ENCODE peak calls at places on chromosomes 16 and 17, in ten cellular contexts. One of them, this sample, is unnamed.

GRCh38 chr16:57366544-57367040 is 5.7 kb upstream of the CX3CL1 start:
- DNase-seq in GM12865: peak; percentile 45
- DNase-seq in Right ventricle myocardium superior: no peak
- DNase-seq in COR-L47: no peak
- DNase-seq in NCI-H460: no peak
- DNase-seq in endothelial cell of umbilical vein: peak; percentile 29
- DNase-seq in activated CD4-positive, CD25-positive, alpha-beta regulatory T cell treated with anti-CD3 and anti-CD28 coated beads, Interleukin-2, amount 50 U/mL, for 16 hours: no peak
- DNase-seq in HTR-8/SVneo: no peak
- DNase-seq in iris pigment epithelial cell: no peak
- DNase-seq in GM23338: no peak
- DNase-seq in this sample: no peak

GRCh38 chr16:88806491-88807111 is 3.0 kb downstream of the CDT1 start:
- DNase-seq in activated CD4-positive, CD25-positive, alpha-beta regulatory T cell treated with anti-CD3 and anti-CD28 coated beads, Interleukin-2, amount 50 U/mL, for 16 hours: no peak
- DNase-seq in HTR-8/SVneo: no peak
- DNase-seq in GM12865: no peak
- DNase-seq in GM23338: no peak
- DNase-seq in endothelial cell of umbilical vein: no peak
- DNase-seq in NCI-H460: no peak
- DNase-seq in Right ventricle myocardium superior: no peak
- DNase-seq in COR-L47: no peak
- DNase-seq in iris pigment epithelial cell: no peak
- DNase-seq in this sample: no peak

GRCh38 chr16:46673320-46674013 is 15.5 kb downstream of the VPS35 start:
- DNase-seq in NCI-H460: peak; percentile 69
- DNase-seq in GM23338: peak; percentile 89
- DNase-seq in HTR-8/SVneo: peak; percentile 41
- DNase-seq in endothelial cell of umbilical vein: peak; percentile 62
- DNase-seq in COR-L47: peak; percentile 25
- DNase-seq in iris pigment epithelial cell: peak; percentile 76
- DNase-seq in activated CD4-positive, CD25-positive, alpha-beta regulatory T cell treated with anti-CD3 and anti-CD28 coated beads, Interleukin-2, amount 50 U/mL, for 16 hours: peak; percentile 16
- DNase-seq in Right ventricle myocardium superior: no peak
- DNase-seq in GM12865: peak; percentile 77
- DNase-seq in this sample: no peak

GRCh38 chr16:54927125-54928015 is 3.3 kb upstream of the IRX5 start:
- DNase-seq in COR-L47: peak; percentile 27
- DNase-seq in GM12865: no peak
- DNase-seq in iris pigment epithelial cell: no peak
- DNase-seq in HTR-8/SVneo: no peak
- DNase-seq in NCI-H460: no peak
- DNase-seq in GM23338: no peak
- DNase-seq in endothelial cell of umbilical vein: no peak
- DNase-seq in Right ventricle myocardium superior: no peak
- DNase-seq in activated CD4-positive, CD25-positive, alpha-beta regulatory T cell treated with anti-CD3 and anti-CD28 coated beads, Interleukin-2, amount 50 U/mL, for 16 hours: no peak
- DNase-seq in this sample: no peak

GRCh38 chr17:46832945-46833839 is 14.7 kb upstream of the WNT3 start:
- DNase-seq in Right ventricle myocardium superior: no peak
- DNase-seq in GM12865: no peak
- DNase-seq in endothelial cell of umbilical vein: no peak
- DNase-seq in COR-L47: no peak
- DNase-seq in activated CD4-positive, CD25-positive, alpha-beta regulatory T cell treated with anti-CD3 and anti-CD28 coated beads, Interleukin-2, amount 50 U/mL, for 16 hours: no peak
- DNase-seq in GM23338: no peak
- DNase-seq in NCI-H460: no peak
- DNase-seq in iris pigment epithelial cell: peak; percentile 70
- DNase-seq in HTR-8/SVneo: no peak
- DNase-seq in this sample: peak; percentile 44

GRCh38 chr17:65173284-65173793 is 36.2 kb downstream of the RGS9 start:
- DNase-seq in NCI-H460: peak; percentile 15
- DNase-seq in iris pigment epithelial cell: peak; percentile 70
- DNase-seq in Right ventricle myocardium superior: peak; percentile 46
- DNase-seq in endothelial cell of umbilical vein: peak; percentile 54
- DNase-seq in activated CD4-positive, CD25-positive, alpha-beta regulatory T cell treated with anti-CD3 and anti-CD28 coated beads, Interleukin-2, amount 50 U/mL, for 16 hours: peak; percentile 21
- DNase-seq in GM23338: peak; percentile 24
- DNase-seq in COR-L47: peak; percentile 12
- DNase-seq in GM12865: peak; percentile 68
- DNase-seq in HTR-8/SVneo: peak; percentile 62
- DNase-seq in this sample: no peak

GRCh38 chr16:85027349-85027967 is at the start of gene KIAA0513:
- DNase-seq in endothelial cell of umbilical vein: peak; percentile 94
- DNase-seq in iris pigment epithelial cell: peak; percentile 87
- DNase-seq in Right ventricle myocardium superior: peak; percentile 96
- DNase-seq in GM12865: peak; percentile 96
- DNase-seq in GM23338: peak; percentile 94
- DNase-seq in NCI-H460: peak; percentile 87
- DNase-seq in HTR-8/SVneo: peak; percentile 93
- DNase-seq in activated CD4-positive, CD25-positive, alpha-beta regulatory T cell treated with anti-CD3 and anti-CD28 coated beads, Interleukin-2, amount 50 U/mL, for 16 hours: peak; percentile 93
- DNase-seq in COR-L47: peak; percentile 90
- DNase-seq in this sample: peak; percentile 45

GRCh38 chr16:3998793-3999478 is 117.3 kb downstream of the ADCY9 start:
- DNase-seq in GM23338: no peak
- DNase-seq in GM12865: no peak
- DNase-seq in endothelial cell of umbilical vein: no peak
- DNase-seq in NCI-H460: peak; percentile 53
- DNase-seq in Right ventricle myocardium superior: peak; percentile 44
- DNase-seq in COR-L47: peak; percentile 12
- DNase-seq in activated CD4-positive, CD25-positive, alpha-beta regulatory T cell treated with anti-CD3 and anti-CD28 coated beads, Interleukin-2, amount 50 U/mL, for 16 hours: no peak
- DNase-seq in iris pigment epithelial cell: no peak
- DNase-seq in HTR-8/SVneo: no peak
- DNase-seq in this sample: peak; percentile 67

GRCh38 chr16:12147681-12148479 is 171.3 kb downstream of the SNX29 start:
- DNase-seq in GM23338: peak; percentile 82
- DNase-seq in iris pigment epithelial cell: no peak
- DNase-seq in HTR-8/SVneo: no peak
- DNase-seq in NCI-H460: no peak
- DNase-seq in Right ventricle myocardium superior: no peak
- DNase-seq in endothelial cell of umbilical vein: no peak
- DNase-seq in COR-L47: peak; percentile 59
- DNase-seq in GM12865: peak; percentile 28
- DNase-seq in activated CD4-positive, CD25-positive, alpha-beta regulatory T cell treated with anti-CD3 and anti-CD28 coated beads, Interleukin-2, amount 50 U/mL, for 16 hours: no peak
- DNase-seq in this sample: no peak

GRCh38 chr17:59743842-59744241 is 36.4 kb downstream of the VMP1 start:
- DNase-seq in HTR-8/SVneo: no peak
- DNase-seq in GM12865: no peak
- DNase-seq in NCI-H460: no peak
- DNase-seq in Right ventricle myocardium superior: no peak
- DNase-seq in iris pigment epithelial cell: no peak
- DNase-seq in GM23338: no peak
- DNase-seq in COR-L47: no peak
- DNase-seq in endothelial cell of umbilical vein: no peak
- DNase-seq in activated CD4-positive, CD25-positive, alpha-beta regulatory T cell treated with anti-CD3 and anti-CD28 coated beads, Interleukin-2, amount 50 U/mL, for 16 hours: no peak
- DNase-seq in this sample: no peak

GRCh38 chr17:45958307-45958706 is 40.7 kb upstream of the STH start:
- DNase-seq in GM23338: no peak
- DNase-seq in Right ventricle myocardium superior: no peak
- DNase-seq in HTR-8/SVneo: no peak
- DNase-seq in endothelial cell of umbilical vein: no peak
- DNase-seq in iris pigment epithelial cell: no peak
- DNase-seq in NCI-H460: no peak
- DNase-seq in activated CD4-positive, CD25-positive, alpha-beta regulatory T cell treated with anti-CD3 and anti-CD28 coated beads, Interleukin-2, amount 50 U/mL, for 16 hours: no peak
- DNase-seq in COR-L47: no peak
- DNase-seq in GM12865: no peak
- DNase-seq in this sample: no peak

GRCh38 chr16:47660540-47660939 is 199.4 kb downstream of the PHKB start:
- DNase-seq in COR-L47: no peak
- DNase-seq in NCI-H460: no peak
- DNase-seq in HTR-8/SVneo: no peak
- DNase-seq in Right ventricle myocardium superior: no peak
- DNase-seq in iris pigment epithelial cell: no peak
- DNase-seq in endothelial cell of umbilical vein: no peak
- DNase-seq in GM23338: peak; percentile 45
- DNase-seq in activated CD4-positive, CD25-positive, alpha-beta regulatory T cell treated with anti-CD3 and anti-CD28 coated beads, Interleukin-2, amount 50 U/mL, for 16 hours: no peak
- DNase-seq in GM12865: no peak
- DNase-seq in this sample: no peak

GRCh38 chr16:3401719-3402397 is 843 bp downstream of the ZNF174 start:
- DNase-seq in GM23338: peak; percentile 51
- DNase-seq in GM12865: peak; percentile 9
- DNase-seq in HTR-8/SVneo: peak; percentile 10
- DNase-seq in iris pigment epithelial cell: peak; percentile 31
- DNase-seq in endothelial cell of umbilical vein: no peak
- DNase-seq in Right ventricle myocardium superior: no peak
- DNase-seq in COR-L47: peak; percentile 14
- DNase-seq in NCI-H460: no peak
- DNase-seq in activated CD4-positive, CD25-positive, alpha-beta regulatory T cell treated with anti-CD3 and anti-CD28 coated beads, Interleukin-2, amount 50 U/mL, for 16 hours: no peak
- DNase-seq in this sample: no peak